ENCODE peak calls at places on chromosome 3, in four cellular contexts. One of them, this sample, is unnamed.

GRCh38 chr3:25592510-25592968 is 72.2 kb downstream of the TOP2B start:
- DNase-seq in GM12878: no peak
- DNase-seq in GM12891: no peak
- DNase-seq in K562: peak
- DNase-seq in this sample: no peak

GRCh38 chr3:141386611-141387110 is 18.4 kb downstream of the ZBTB38 start:
- DNase-seq in GM12878: no peak
- DNase-seq in GM12891: no peak
- DNase-seq in K562: no peak
- DNase-seq in this sample: no peak

GRCh38 chr3:11662392-11662990 is 18.8 kb upstream of the VGLL4 start:
- DNase-seq in GM12878: no peak
- DNase-seq in GM12891: no peak
- DNase-seq in K562: no peak
- DNase-seq in this sample: no peak

GRCh38 chr3:133192363-133192945 is 154.3 kb downstream of the TMEM108 start:
- DNase-seq in GM12878: no peak
- DNase-seq in GM12891: no peak
- DNase-seq in K562: no peak
- DNase-seq in this sample: no peak

GRCh38 chr3:157204431-157204830 is 44.5 kb upstream of the CCNL1 start:
- DNase-seq in GM12878: no peak
- DNase-seq in GM12891: no peak
- DNase-seq in K562: no peak
- DNase-seq in this sample: peak

GRCh38 chr3:116058844-116059243 is 386.4 kb downstream of the LSAMP start:
- DNase-seq in GM12878: no peak
- DNase-seq in GM12891: no peak
- DNase-seq in K562: no peak
- DNase-seq in this sample: no peak

GRCh38 chr3:31196881-31197364 is 302.5 kb upstream of the GADL1 start:
- DNase-seq in GM12878: no peak
- DNase-seq in GM12891: no peak
- DNase-seq in K562: no peak
- DNase-seq in this sample: no peak

GRCh38 chr3:52521881-52522650 is 11.6 kb downstream of the NT5DC2 start:
- DNase-seq in GM12878: no peak
- DNase-seq in GM12891: no peak
- DNase-seq in K562: no peak
- DNase-seq in this sample: no peak

GRCh38 chr3:74866357-74866876 is 252.0 kb upstream of the CNTN3 start:
- DNase-seq in GM12878: no peak
- DNase-seq in GM12891: no peak
- DNase-seq in K562: no peak
- DNase-seq in this sample: no peak

GRCh38 chr3:189260556-189261493 is 89.1 kb downstream of the TPRG1 start:
- DNase-seq in GM12878: no peak
- DNase-seq in GM12891: no peak
- DNase-seq in K562: no peak
- DNase-seq in this sample: no peak

GRCh38 chr3:129888739-129889138 is 4.8 kb downstream of the TMCC1 start:
- DNase-seq in GM12878: no peak
- DNase-seq in GM12891: no peak
- DNase-seq in K562: no peak
- DNase-seq in this sample: no peak

GRCh38 chr3:66405701-66406091 is 95.1 kb downstream of the LRIG1 start:
- DNase-seq in GM12878: no peak
- DNase-seq in GM12891: no peak
- DNase-seq in K562: no peak
- DNase-seq in this sample: no peak

GRCh38 chr3:57108684-57109083 is 48.2 kb downstream of the SPATA12 start:
- DNase-seq in GM12878: no peak
- DNase-seq in GM12891: no peak
- DNase-seq in K562: no peak
- DNase-seq in this sample: no peak

GRCh38 chr3:34140606-34141005 is 342.2 kb downstream of the PDCD6IP start:
- DNase-seq in GM12878: no peak
- DNase-seq in GM12891: no peak
- DNase-seq in K562: no peak
- DNase-seq in this sample: no peak

GRCh38 chr3:107217161-107217560 is 160.1 kb upstream of the CCDC54 start:
- DNase-seq in GM12878: no peak
- DNase-seq in GM12891: no peak
- DNase-seq in K562: no peak
- DNase-seq in this sample: no peak

GRCh38 chr3:113051222-113051804 is 60.5 kb downstream of the GTPBP8 start:
- DNase-seq in GM12878: peak
- DNase-seq in GM12891: peak
- DNase-seq in K562: peak
- DNase-seq in this sample: peak

GRCh38 chr3:6018456-6018855 is 830.9 kb downstream of the EDEM1 start:
- DNase-seq in GM12878: no peak
- DNase-seq in GM12891: no peak
- DNase-seq in K562: no peak
- DNase-seq in this sample: no peak

GRCh38 chr3:85005947-85006346 is 47.2 kb downstream of the CADM2 start:
- DNase-seq in GM12878: no peak
- DNase-seq in GM12891: no peak
- DNase-seq in K562: no peak
- DNase-seq in this sample: no peak

GRCh38 chr3:171982829-171983228 is 56.5 kb upstream of the FNDC3B start:
- DNase-seq in GM12878: no peak
- DNase-seq in GM12891: no peak
- DNase-seq in K562: no peak
- DNase-seq in this sample: no peak

GRCh38 chr3:175386630-175387029 is 527.5 kb downstream of the NAALADL2 start:
- DNase-seq in GM12878: no peak
- DNase-seq in GM12891: no peak
- DNase-seq in K562: no peak
- DNase-seq in this sample: no peak

GRCh38 chr3:130850846-130851245 is 43.0 kb upstream of the ATP2C1 start:
- DNase-seq in GM12878: no peak
- DNase-seq in GM12891: no peak
- DNase-seq in K562: no peak
- DNase-seq in this sample: no peak

GRCh38 chr3:192675958-192676649 is 51.2 kb downstream of the FGF12 start:
- DNase-seq in GM12878: peak
- DNase-seq in GM12891: no peak
- DNase-seq in K562: no peak
- DNase-seq in this sample: no peak

GRCh38 chr3:187507905-187508304 is 139.7 kb downstream of the RTP4 start:
- DNase-seq in GM12878: no peak
- DNase-seq in GM12891: no peak
- DNase-seq in K562: no peak
- DNase-seq in this sample: no peak

GRCh38 chr3:46564190-46565112 is 1.7 kb downstream of the LRRC2 start:
- DNase-seq in GM12878: no peak
- DNase-seq in GM12891: no peak
- DNase-seq in K562: no peak
- DNase-seq in this sample: no peak

GRCh38 chr3:194446172-194446571 is 40.6 kb downstream of the ATP13A3 start:
- DNase-seq in GM12878: no peak
- DNase-seq in GM12891: no peak
- DNase-seq in K562: no peak
- DNase-seq in this sample: no peak

GRCh38 chr3:120749843-120750242 is 7.3 kb downstream of the GTF2E1 start:
- DNase-seq in GM12878: no peak
- DNase-seq in GM12891: no peak
- DNase-seq in K562: no peak
- DNase-seq in this sample: no peak

GRCh38 chr3:121111914-121112612 is 204.1 kb downstream of the STXBP5L start:
- DNase-seq in GM12878: no peak
- DNase-seq in GM12891: no peak
- DNase-seq in K562: no peak
- DNase-seq in this sample: no peak

GRCh38 chr3:169324454-169324789 is 339.1 kb downstream of the MECOM start:
- DNase-seq in GM12878: no peak
- DNase-seq in GM12891: no peak
- DNase-seq in K562: no peak
- DNase-seq in this sample: no peak

GRCh38 chr3:52373676-52374075 is 57.6 kb downstream of the DNAH1 start:
- DNase-seq in GM12878: no peak
- DNase-seq in GM12891: no peak
- DNase-seq in K562: no peak
- DNase-seq in this sample: no peak

GRCh38 chr3:110933786-110934415 is 137.7 kb upstream of the NECTIN3 start:
- DNase-seq in GM12878: no peak
- DNase-seq in GM12891: no peak
- DNase-seq in K562: no peak
- DNase-seq in this sample: no peak

GRCh38 chr3:194364652-194365434 is 4.7 kb downstream of the LRRC15 start:
- DNase-seq in GM12878: no peak
- DNase-seq in GM12891: no peak
- DNase-seq in K562: no peak
- DNase-seq in this sample: no peak

GRCh38 chr3:185656321-185656840 is 70.3 kb downstream of the SENP2 start:
- DNase-seq in GM12878: no peak
- DNase-seq in GM12891: no peak
- DNase-seq in K562: no peak
- DNase-seq in this sample: no peak

GRCh38 chr3:72296477-72297111 is 511.6 kb upstream of the PROK2 start:
- DNase-seq in GM12878: no peak
- DNase-seq in GM12891: no peak
- DNase-seq in K562: no peak
- DNase-seq in this sample: no peak

GRCh38 chr3:52314495-52314894 is 1.6 kb upstream of the DNAH1 start:
- DNase-seq in GM12878: no peak
- DNase-seq in GM12891: no peak
- DNase-seq in K562: no peak
- DNase-seq in this sample: no peak

GRCh38 chr3:157527471-157527881 is 24.3 kb upstream of the VEPH1 start:
- DNase-seq in GM12878: no peak
- DNase-seq in GM12891: no peak
- DNase-seq in K562: no peak
- DNase-seq in this sample: no peak

GRCh38 chr3:181941250-181941649 is 229.5 kb downstream of the SOX2 start:
- DNase-seq in GM12878: no peak
- DNase-seq in GM12891: no peak
- DNase-seq in K562: no peak
- DNase-seq in this sample: no peak

DNA sequence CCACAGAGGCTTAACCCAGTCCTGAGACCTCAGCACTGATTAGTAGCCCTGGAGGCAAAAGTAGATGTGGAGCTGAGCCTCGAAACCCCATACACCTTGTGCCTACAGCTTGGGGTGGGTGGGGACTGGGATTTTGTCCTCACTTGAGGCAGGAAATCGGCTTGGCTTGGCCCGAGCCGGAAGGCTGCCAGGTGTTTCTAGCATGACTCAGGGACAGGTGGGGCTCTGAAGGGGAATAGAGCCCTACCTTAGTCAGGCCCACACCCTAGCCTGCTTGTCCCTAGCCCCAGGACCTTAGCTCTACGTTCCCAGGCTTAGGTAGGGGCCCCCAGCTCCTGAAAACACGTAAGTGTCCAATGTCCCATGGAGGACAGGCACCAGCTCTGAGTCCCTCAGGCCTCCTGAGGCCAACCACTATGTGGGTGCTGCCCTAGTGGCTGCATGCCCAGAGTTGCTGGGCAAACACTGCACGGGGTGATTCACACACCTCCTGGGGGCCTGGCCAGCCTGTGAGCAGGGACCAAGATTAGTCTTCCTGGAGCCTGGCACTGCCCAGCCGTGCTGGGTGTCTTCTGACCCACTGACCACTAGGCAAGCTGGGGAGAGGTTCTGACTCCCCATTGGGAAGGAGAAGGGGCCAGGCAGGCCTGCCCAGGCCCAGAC is 3.1 kb downstream of the MST1R start:
- DNase-seq in GM12878: no peak
- DNase-seq in GM12891: no peak
- DNase-seq in K562: no peak
- DNase-seq in this sample: no peak
- TF ChIP-seq SPI1 in GM12878: no peak
- TF ChIP-seq SPI1 in GM12891: no peak
- TF ChIP-seq SPI1 in K562: no peak
- TF ChIP-seq SPI1 in this sample: no peak

DNA sequence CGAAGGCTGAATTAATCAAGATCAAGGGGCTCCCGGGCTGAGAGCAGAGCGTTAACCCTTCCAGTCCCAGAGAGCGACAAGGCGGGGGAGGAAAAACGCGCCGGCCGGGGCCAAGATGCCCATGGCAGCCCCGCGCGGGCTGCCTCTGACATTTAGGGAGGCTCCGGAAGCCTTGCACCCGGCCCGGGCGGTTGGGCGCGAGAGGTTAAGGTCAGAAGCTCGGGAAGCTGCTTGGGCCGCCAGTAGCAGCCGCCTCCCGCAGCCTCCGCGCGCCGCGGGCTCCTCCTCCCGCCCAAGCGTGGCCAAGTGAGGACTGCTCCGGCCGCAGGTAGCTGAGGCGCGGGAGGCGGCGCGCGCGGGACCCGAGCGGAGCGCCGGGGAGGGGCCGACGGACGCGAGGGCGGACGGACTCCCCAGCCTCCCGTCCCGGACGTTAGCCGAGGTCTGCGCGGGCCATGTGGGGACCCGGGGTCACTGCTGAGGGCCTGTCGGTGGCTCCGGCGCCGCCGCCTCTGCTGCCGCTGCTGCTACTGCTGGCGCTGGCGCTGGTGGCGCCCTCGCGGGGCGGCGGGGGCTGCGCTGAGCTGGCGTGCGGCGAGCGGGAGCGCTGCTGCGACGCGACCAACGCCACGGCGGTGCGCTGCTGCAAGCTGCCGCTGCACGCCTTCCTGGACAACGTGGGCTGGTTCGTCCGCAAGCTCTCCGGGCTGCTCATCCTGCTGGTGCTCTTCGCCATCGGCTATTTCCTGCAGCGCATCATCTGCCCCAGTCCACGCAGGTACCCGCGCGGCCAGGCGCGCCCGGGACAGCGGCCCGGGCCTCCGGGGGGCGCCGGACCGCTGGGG is at the start of gene C3orf80:
- DNase-seq in GM12878: no peak
- DNase-seq in GM12891: peak
- DNase-seq in K562: peak
- DNase-seq in this sample: no peak
- TF ChIP-seq SPI1 in GM12878: no peak
- TF ChIP-seq SPI1 in GM12891: no peak
- TF ChIP-seq SPI1 in K562: no peak
- TF ChIP-seq SPI1 in this sample: no peak

GRCh38 chr3:43770426-43771103 is 79.8 kb downstream of the ABHD5 start:
- DNase-seq in GM12878: no peak
- DNase-seq in GM12891: no peak
- DNase-seq in K562: peak
- DNase-seq in this sample: no peak
- TF ChIP-seq SPI1 in GM12878: no peak
- TF ChIP-seq SPI1 in GM12891: no peak
- TF ChIP-seq SPI1 in K562: no peak
- TF ChIP-seq SPI1 in this sample: no peak

GRCh38 chr3:127740136-127740915 is 67.6 kb downstream of the ABTB1 start:
- DNase-seq in GM12878: no peak
- DNase-seq in GM12891: no peak
- DNase-seq in K562: no peak
- DNase-seq in this sample: no peak
- TF ChIP-seq SPI1 in GM12878: no peak
- TF ChIP-seq SPI1 in GM12891: no peak
- TF ChIP-seq SPI1 in K562: no peak
- TF ChIP-seq SPI1 in this sample: no peak

This sample was measured in HL-60.